ENCODE peak calls at places on chromosome 1, in four cellular contexts. U is mesenchymal stem cell, N is ovary, H is tibial nerve. Z is an unnamed sample. For H3K4me1, H3K27me3 and H3K36me3, the result is how much of the 10 kb centered on the place peaks cover.

GRCh38 chr1:2284932-2285331 is 56.8 kb downstream of the SKI start:
- DNase-seq in H (no peak), U (no peak), N (no peak), Z (no peak)

GRCh38 chr1:228236744-228237143 is 28.9 kb downstream of the OBSCN start:
- DNase-seq in N (no peak), U (peak), H (no peak), Z (peak)

GRCh38 chr1:230287674-230288315 is 138.3 kb downstream of the PGBD5 start:
- DNase-seq in U (no peak), N (no peak), H (no peak), Z (no peak)

GRCh38 chr1:154749078-154749760 is 120.9 kb downstream of the KCNN3 start:
- DNase-seq in N (no peak), H (no peak), U (peak), Z (peak)

GRCh38 chr1:85884372-85885035 is 176.3 kb upstream of the ZNHIT6 start:
- DNase-seq in N (no peak), U (peak), H (no peak), Z (no peak)

GRCh38 chr1:62836856-62837540 is 53.1 kb downstream of the ATG4C start:
- DNase-seq in H (no peak), U (no peak), N (no peak), Z (no peak)

GRCh38 chr1:219906924-219907771 is 21.2 kb downstream of the SLC30A10 start:
- DNase-seq in U (no peak), H (no peak), N (no peak), Z (no peak)

GRCh38 chr1:183029591-183030000 is 6.4 kb downstream of the LAMC1 start:
- DNase-seq in N (no peak), U (peak), H (no peak), Z (no peak)

GRCh38 chr1:152182431-152182830 is 23.4 kb upstream of the RPTN start:
- DNase-seq in N (no peak), H (no peak), U (no peak), Z (no peak)

GRCh38 chr1:68111804-68112436 is 61.5 kb upstream of the DIRAS3 start:
- DNase-seq in N (peak), U (peak), H (peak), Z (peak)

GRCh38 chr1:14969006-14969405 is 184.5 kb upstream of the TMEM51 start:
- DNase-seq in H (no peak), U (no peak), N (no peak), Z (no peak)

GRCh38 chr1:17575786-17576584 is 36.5 kb downstream of the ARHGEF10L start:
- DNase-seq in U (no peak), H (no peak), N (no peak), Z (no peak)
- H3K4me1 ChIP-seq in U (under half), H (under half), N (under half), Z (under half)

GRCh38 chr1:24932725-24933294 is 2.7 kb upstream of the RUNX3 start:
- DNase-seq in H (no peak), U (no peak), N (no peak), Z (no peak)
- H3K27me3 ChIP-seq in H (under half), U (half or more), N (under half), Z (half or more)

GRCh38 chr1:21842606-21843162 is 30.6 kb downstream of the LDLRAD2 start:
- DNase-seq in U (no peak), N (no peak), H (no peak), Z (no peak)
- H3K36me3 ChIP-seq in U (half or more), N (under half), H (under half), Z (under half)

GRCh38 chr1:64960731-64961130 is 5.6 kb downstream of the JAK1 start:
- DNase-seq in H (no peak), U (no peak), N (no peak), Z (no peak)

GRCh38 chr1:64956733-64957441 is 9.5 kb downstream of the JAK1 start:
- DNase-seq in H (no peak), N (no peak), U (no peak), Z (no peak)

GRCh38 chr1:64961923-64962322 is 4.4 kb downstream of the JAK1 start:
- DNase-seq in H (no peak), N (no peak), U (no peak), Z (no peak)

GRCh38 chr1:64962447-64962846 is 3.9 kb downstream of the JAK1 start:
- DNase-seq in H (no peak), N (no peak), U (no peak), Z (no peak)

GRCh38 chr1:64959973-64960372 is 6.4 kb downstream of the JAK1 start:
- DNase-seq in N (no peak), H (no peak), U (no peak), Z (no peak)
- H3K4me1 ChIP-seq in N (under half), H (under half), U (under half), Z (under half)

GRCh38 chr1:18292531-18292930 is 184.9 kb downstream of the IGSF21 start:
- DNase-seq in H (no peak), U (no peak), N (no peak), Z (no peak)

GRCh38 chr1:18288609-18289219 is 181.1 kb downstream of the IGSF21 start:
- DNase-seq in U (no peak), H (no peak), N (no peak), Z (peak)

GRCh38 chr1:18293291-18293690 is 185.7 kb downstream of the IGSF21 start:
- DNase-seq in N (no peak), U (no peak), H (no peak), Z (no peak)

GRCh38 chr1:18289597-18289996 is 182.0 kb downstream of the IGSF21 start:
- DNase-seq in U (no peak), H (no peak), N (no peak), Z (no peak)

GRCh38 chr1:18290740-18291412 is 183.3 kb downstream of the IGSF21 start:
- DNase-seq in U (no peak), H (no peak), N (no peak), Z (no peak)
- H3K27me3 ChIP-seq in U (half or more), H (under half), N (under half), Z (under half)

GRCh38 chr1:175527773-175528172 is 215.6 kb downstream of the TNR start:
- DNase-seq in U (no peak), N (no peak), H (no peak), Z (no peak)
- H3K36me3 ChIP-seq in U (under half), N (under half), H (under half), Z (under half)

Z was measured in BE2C.